ENCODE peak calls at places on chromosomes 6 and 20, in ten cellular contexts. D, K, X, T, O, C, V, U, Q and Z are unnamed samples.

GRCh38 chr6:10595731-10596664 is 74.8 kb downstream of the GCNT2 start:
- DNase-seq in C (no peak), D (no peak), Q (no peak), O (no peak), T (no peak), U (no peak), K (no peak), X (no peak), V (no peak), Z (no peak)

GRCh38 chr20:51129201-51129671 is 106.3 kb upstream of the KCNG1 start:
- DNase-seq in T (no peak), K (no peak), Q (no peak), U (no peak), O (peak), C (no peak), X (no peak), V (no peak), D (no peak), Z (no peak)

GRCh38 chr20:22801528-22801927 is 217.2 kb upstream of the FOXA2 start:
- DNase-seq in U (no peak), X (no peak), Q (no peak), O (no peak), V (no peak), K (no peak), C (no peak), D (no peak), T (no peak), Z (no peak)

GRCh38 chr6:107535626-107536025 is 45.7 kb downstream of the SOBP start:
- DNase-seq in T (no peak), C (no peak), Q (no peak), D (no peak), K (no peak), U (no peak), V (no peak), X (no peak), O (no peak), Z (no peak)

GRCh38 chr6:35343092-35343834 is 905 bp downstream of the PPARD start:
- DNase-seq in D (no peak), X (no peak), T (peak), O (no peak), Q (no peak), K (no peak), V (no peak), U (peak), C (peak), Z (no peak)

GRCh38 chr6:105135907-105136432 is 43.8 kb downstream of the POPDC3 start:
- DNase-seq in D (no peak), X (no peak), O (no peak), K (no peak), C (no peak), Q (peak), V (no peak), T (peak), U (peak), Z (no peak)

GRCh38 chr6:87322304-87323212 is at the start of gene SMIM8:
- DNase-seq in C (peak), X (peak), D (peak), U (peak), T (peak), K (peak), V (peak), O (peak), Q (peak), Z (peak)

GRCh38 chr6:166169549-166170421 is 2.1 kb upstream of the TBXT start:
- DNase-seq in O (no peak), D (no peak), K (no peak), V (no peak), X (no peak), C (no peak), Q (no peak), U (no peak), T (no peak), Z (no peak)

GRCh38 chr20:24699321-24700165 is 230.1 kb downstream of the SYNDIG1 start:
- DNase-seq in C (no peak), K (peak), Q (no peak), V (no peak), D (no peak), X (no peak), U (no peak), O (no peak), T (no peak), Z (no peak)

GRCh38 chr6:53878808-53879207 is 84.0 kb downstream of the LRRC1 start:
- DNase-seq in X (no peak), Q (no peak), V (no peak), U (no peak), K (no peak), D (no peak), O (no peak), C (no peak), T (no peak), Z (no peak)

GRCh38 chr6:159217595-159218275 is 48.5 kb downstream of the FNDC1 start:
- DNase-seq in Q (no peak), O (peak), V (peak), K (no peak), X (no peak), T (peak), C (no peak), U (peak), D (peak), Z (peak)

GRCh38 chr6:23334360-23334759 is 765.0 kb downstream of the HDGFL1 start:
- DNase-seq in T (no peak), K (no peak), V (no peak), C (no peak), Q (no peak), U (no peak), D (no peak), O (no peak), X (no peak), Z (no peak)

GRCh38 chr6:125363010-125363359 is 61.2 kb upstream of the HDDC2 start:
- DNase-seq in O (no peak), V (peak), U (no peak), D (no peak), Q (no peak), K (no peak), C (no peak), X (no peak), T (no peak), Z (no peak)

GRCh38 chr6:100459291-100459690 is 5.4 kb downstream of the SIM1 start:
- DNase-seq in T (no peak), D (no peak), K (no peak), Q (no peak), O (no peak), C (no peak), X (no peak), U (no peak), V (no peak), Z (no peak)

GRCh38 chr6:76984572-76984971 is 478.7 kb downstream of the HTR1B start:
- DNase-seq in X (no peak), O (no peak), Q (no peak), T (no peak), U (no peak), V (no peak), K (no peak), D (no peak), C (no peak), Z (no peak)